ENCODE peak calls at places on chromosomes 6 and 20, in four cellular contexts. One of them, this sample, is unnamed.

GRCh38 chr20:34522969-34523871 is 7.0 kb downstream of the DYNLRB1 start:
- DNase-seq in K562: peak; percentile 70
- DNase-seq in GM12891: peak; percentile 53
- DNase-seq in HepG2: peak; percentile 83
- DNase-seq in this sample: peak; percentile 51

GRCh38 chr6:133889557-133890301 is 816 bp downstream of the TCF21 start:
- DNase-seq in K562: no peak
- DNase-seq in GM12891: no peak
- DNase-seq in HepG2: no peak
- DNase-seq in this sample: no peak

GRCh38 chr6:11494786-11495564 is 42.6 kb upstream of the TMEM170B start:
- DNase-seq in K562: no peak
- DNase-seq in GM12891: no peak
- DNase-seq in HepG2: no peak
- DNase-seq in this sample: no peak

GRCh38 chr6:166758136-166758704 is 131.2 kb upstream of the RPS6KA2 start:
- DNase-seq in GM12891: no peak
- DNase-seq in K562: no peak
- DNase-seq in HepG2: no peak
- DNase-seq in this sample: no peak

GRCh38 chr6:123415844-123416468 is 220.8 kb downstream of the TRDN start:
- DNase-seq in HepG2: peak; percentile 56
- DNase-seq in K562: peak; percentile 66
- DNase-seq in GM12891: peak; percentile 1
- DNase-seq in this sample: no peak

GRCh38 chr6:123074616-123075015 is 78.6 kb downstream of the CLVS2 start:
- DNase-seq in K562: no peak
- DNase-seq in HepG2: no peak
- DNase-seq in GM12891: no peak
- DNase-seq in this sample: no peak

GRCh38 chr6:31144970-31145340 is 6.1 kb upstream of the PSORS1C2 start:
- DNase-seq in HepG2: no peak
- DNase-seq in GM12891: no peak
- DNase-seq in K562: no peak
- DNase-seq in this sample: no peak

GRCh38 chr6:89970609-89971337 is 76.5 kb downstream of the GJA10 start:
- DNase-seq in GM12891: no peak
- DNase-seq in K562: peak; percentile 69
- DNase-seq in HepG2: peak; percentile 37
- DNase-seq in this sample: no peak

GRCh38 chr20:40982415-40983145 is 46.0 kb upstream of the TOP1 start:
- DNase-seq in HepG2: no peak
- DNase-seq in GM12891: no peak
- DNase-seq in K562: no peak
- DNase-seq in this sample: no peak

GRCh38 chr6:111846511-111847409 is 26.5 kb downstream of the FYN start:
- DNase-seq in K562: no peak
- DNase-seq in GM12891: no peak
- DNase-seq in HepG2: no peak
- DNase-seq in this sample: no peak

GRCh38 chr6:21856096-21856825 is 262.7 kb downstream of the SOX4 start:
- DNase-seq in GM12891: no peak
- DNase-seq in K562: no peak
- DNase-seq in HepG2: no peak
- DNase-seq in this sample: no peak

GRCh38 chr20:45995213-45996097 is 13.3 kb upstream of the MMP9 start:
- DNase-seq in K562: no peak
- DNase-seq in HepG2: no peak
- DNase-seq in GM12891: no peak
- DNase-seq in this sample: no peak

GRCh38 chr20:53752971-53753879 is 159.6 kb upstream of the ZNF217 start:
- DNase-seq in HepG2: no peak
- DNase-seq in GM12891: no peak
- DNase-seq in K562: peak; percentile 80
- DNase-seq in this sample: no peak

GRCh38 chr6:112841553-112842337 is 494.6 kb downstream of the RFPL4B start:
- DNase-seq in GM12891: no peak
- DNase-seq in HepG2: no peak
- DNase-seq in K562: no peak
- DNase-seq in this sample: no peak

GRCh38 chr6:134198093-134198492 is 119.8 kb downstream of the SGK1 start:
- DNase-seq in K562: peak; percentile 24
- DNase-seq in GM12891: no peak
- DNase-seq in HepG2: peak; percentile 100
- DNase-seq in this sample: no peak

GRCh38 chr6:105326838-105327745 is 75.8 kb downstream of the PREP start:
- DNase-seq in HepG2: no peak
- DNase-seq in GM12891: no peak
- DNase-seq in K562: no peak
- DNase-seq in this sample: no peak

GRCh38 chr6:141470810-141471209 is 661.9 kb upstream of the GJE1 start:
- DNase-seq in K562: no peak
- DNase-seq in GM12891: no peak
- DNase-seq in HepG2: no peak
- DNase-seq in this sample: no peak

GRCh38 chr6:112116215-112116614 is 28.8 kb downstream of the FAM229B start:
- DNase-seq in GM12891: no peak
- DNase-seq in HepG2: peak; percentile 16
- DNase-seq in K562: peak; percentile 5
- DNase-seq in this sample: no peak

GRCh38 chr6:40755046-40755681 is 168.0 kb upstream of the LRFN2 start:
- DNase-seq in GM12891: no peak
- DNase-seq in K562: no peak
- DNase-seq in HepG2: no peak
- DNase-seq in this sample: no peak
- TF ChIP-seq POLR2AphosphoS5 in GM12891: no peak
- TF ChIP-seq POLR2AphosphoS5 in K562: no peak
- TF ChIP-seq POLR2AphosphoS5 in HepG2: no peak
- TF ChIP-seq POLR2AphosphoS5 in this sample: no peak

GRCh38 chr6:100451577-100451976 is 13.1 kb downstream of the SIM1 start:
- DNase-seq in HepG2: no peak
- DNase-seq in GM12891: no peak
- DNase-seq in K562: no peak
- DNase-seq in this sample: no peak

GRCh38 chr6:100455230-100456124 is 9.2 kb downstream of the SIM1 start:
- DNase-seq in K562: no peak
- DNase-seq in GM12891: no peak
- DNase-seq in HepG2: no peak
- DNase-seq in this sample: no peak

GRCh38 chr6:100452998-100453397 is 11.7 kb downstream of the SIM1 start:
- DNase-seq in GM12891: no peak
- DNase-seq in HepG2: no peak
- DNase-seq in K562: no peak
- DNase-seq in this sample: no peak

GRCh38 chr6:100454571-100455229 is 10.0 kb downstream of the SIM1 start:
- DNase-seq in GM12891: no peak
- DNase-seq in K562: no peak
- DNase-seq in HepG2: no peak
- DNase-seq in this sample: no peak

DNA sequence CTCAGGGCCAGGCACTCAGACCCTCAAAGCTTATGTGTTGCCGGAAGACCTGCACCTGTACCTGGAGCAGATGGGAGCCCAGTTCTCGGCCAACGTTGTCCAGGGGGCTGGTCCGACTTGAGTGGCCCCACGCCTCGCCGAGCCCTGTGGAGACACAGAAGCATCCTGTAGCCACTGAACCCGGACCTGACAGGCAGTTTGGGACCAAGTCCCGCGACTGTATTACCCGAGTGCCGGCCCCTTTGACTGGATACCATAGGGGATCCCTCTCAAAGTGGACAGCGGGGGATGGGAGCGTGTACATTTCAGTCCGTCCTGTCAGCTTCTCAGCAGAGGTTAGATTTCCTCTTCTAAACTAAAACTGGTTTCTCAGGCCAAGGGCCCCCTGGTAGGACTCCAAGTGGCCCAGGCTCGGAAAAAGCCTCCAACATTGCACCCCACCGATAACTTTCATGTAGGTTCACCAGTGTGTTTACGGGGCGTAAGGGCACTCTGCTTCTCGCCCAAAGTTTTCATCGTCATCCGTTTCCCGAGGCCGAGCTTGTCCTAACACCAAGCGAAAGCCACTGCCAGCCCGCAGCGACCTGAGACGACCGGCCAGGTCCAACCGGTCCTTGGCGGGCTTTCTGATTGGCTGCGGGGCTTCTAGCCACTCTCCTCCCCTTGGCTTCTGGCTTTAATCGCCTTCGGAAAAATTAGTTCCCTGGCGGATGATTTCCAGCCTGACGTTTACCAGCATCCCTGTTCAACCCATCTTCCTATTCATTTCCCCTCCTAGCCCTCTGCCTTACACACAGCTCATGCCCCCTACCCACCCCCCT is 10.8 kb downstream of the SIM1 start:
- DNase-seq in GM12891: no peak
- DNase-seq in K562: no peak
- DNase-seq in HepG2: no peak
- DNase-seq in this sample: no peak
- TF ChIP-seq POLR2A in GM12891: no peak
- TF ChIP-seq POLR2A in K562: no peak
- TF ChIP-seq POLR2A in HepG2: no peak
- TF ChIP-seq POLR2A in this sample: no peak

DNA sequence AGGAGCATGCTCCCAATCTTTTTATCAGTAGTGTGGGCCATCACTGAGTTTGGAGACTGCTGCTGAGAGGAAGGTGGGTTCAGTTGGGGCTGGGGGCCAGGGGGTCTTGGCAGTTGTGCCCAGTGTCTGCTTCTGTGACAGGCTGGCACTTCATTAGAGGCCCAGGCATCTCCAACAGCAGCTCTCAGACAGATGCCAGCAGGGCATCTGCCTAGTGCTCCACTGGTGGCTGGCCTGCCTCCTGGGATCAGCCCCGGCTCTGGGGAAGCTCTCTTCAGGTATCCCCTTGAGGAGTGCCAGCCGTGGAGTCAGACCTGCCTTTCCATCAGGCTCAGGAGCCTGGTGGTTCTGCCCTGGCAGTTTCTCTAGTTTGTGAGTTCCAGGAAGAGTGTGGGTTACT is 77.3 kb downstream of the DTD1 start:
- DNase-seq in GM12891: no peak
- DNase-seq in K562: no peak
- DNase-seq in HepG2: no peak
- DNase-seq in this sample: no peak
- TF ChIP-seq TAF1 in GM12891: no peak
- TF ChIP-seq TAF1 in K562: no peak
- TF ChIP-seq TAF1 in HepG2: no peak
- TF ChIP-seq TAF1 in this sample: no peak

DNA sequence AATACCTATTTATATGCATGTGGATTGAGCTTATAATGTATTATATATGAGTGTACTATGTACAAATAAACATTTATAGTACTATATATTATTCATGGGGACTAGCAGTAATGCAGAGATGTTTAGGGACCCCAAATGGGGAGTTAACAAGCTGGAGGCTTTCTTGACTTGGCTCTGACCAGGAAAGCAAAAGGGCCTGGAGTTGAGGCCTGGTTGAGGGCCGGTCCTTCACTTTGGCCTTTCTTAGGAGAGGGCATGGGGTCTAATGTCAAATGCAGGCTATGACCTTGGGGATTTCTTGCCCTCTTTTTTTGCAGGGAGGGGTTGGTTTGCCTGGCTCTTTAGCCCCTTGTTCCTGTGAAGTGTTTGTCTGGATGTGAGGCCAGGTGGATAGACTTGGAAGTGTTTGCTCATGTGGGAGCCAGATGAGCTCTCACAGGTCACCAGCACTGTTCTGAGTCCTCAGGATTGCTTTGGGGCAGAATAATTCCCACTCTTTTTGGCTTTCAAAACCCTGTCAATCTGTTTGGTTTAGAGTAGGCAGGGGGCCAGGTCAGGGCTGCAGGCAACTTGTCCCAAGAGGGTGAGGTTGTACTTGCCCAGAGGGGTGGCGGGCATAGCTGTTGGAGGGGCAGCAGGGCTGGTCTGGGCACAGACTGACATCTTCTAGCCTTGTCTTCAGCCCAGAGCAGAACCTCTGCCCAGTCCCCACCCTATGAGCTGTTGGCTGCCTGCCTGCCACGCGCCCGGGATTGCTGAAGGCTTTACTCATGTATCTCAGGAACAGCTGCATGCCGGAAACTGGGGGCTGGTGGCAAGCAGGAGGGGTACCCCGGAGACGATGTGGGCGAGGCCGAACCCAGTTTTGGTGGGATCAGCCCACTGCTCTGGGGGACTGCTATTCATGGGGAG is 14.6 kb downstream of the TJAP1 start:
- DNase-seq in GM12891: no peak
- DNase-seq in HepG2: no peak
- DNase-seq in K562: no peak
- DNase-seq in this sample: no peak
- TF ChIP-seq POLR2AphosphoS5 in GM12891: no peak
- TF ChIP-seq POLR2AphosphoS5 in HepG2: peak; percentile 25
- TF ChIP-seq POLR2AphosphoS5 in K562: no peak
- TF ChIP-seq POLR2AphosphoS5 in this sample: no peak

GRCh38 chr6:32815996-32816395 is 806 bp downstream of the HLA-DOB start:
- DNase-seq in HepG2: no peak
- DNase-seq in K562: no peak
- DNase-seq in GM12891: no peak
- DNase-seq in this sample: no peak
- TF ChIP-seq POLR2A in HepG2: no peak
- TF ChIP-seq POLR2A in K562: no peak
- TF ChIP-seq POLR2A in GM12891: no peak
- TF ChIP-seq POLR2A in this sample: no peak

GRCh38 chr6:19356692-19357091 is 480.5 kb upstream of the ID4 start:
- DNase-seq in HepG2: no peak
- DNase-seq in GM12891: no peak
- DNase-seq in K562: no peak
- DNase-seq in this sample: no peak

GRCh38 chr6:19349429-19349828 is 487.7 kb upstream of the ID4 start:
- DNase-seq in HepG2: no peak
- DNase-seq in K562: no peak
- DNase-seq in GM12891: no peak
- DNase-seq in this sample: no peak

GRCh38 chr6:19354181-19354580 is 483.0 kb upstream of the ID4 start:
- DNase-seq in GM12891: no peak
- DNase-seq in HepG2: no peak
- DNase-seq in K562: no peak
- DNase-seq in this sample: no peak
- TF ChIP-seq TAF1 in GM12891: no peak
- TF ChIP-seq TAF1 in HepG2: no peak
- TF ChIP-seq TAF1 in K562: no peak
- TF ChIP-seq TAF1 in this sample: no peak

GRCh38 chr6:33952016-33952415 is 148.2 kb upstream of the MLN start:
- DNase-seq in HepG2: no peak
- DNase-seq in K562: no peak
- DNase-seq in GM12891: no peak
- DNase-seq in this sample: no peak
- TF ChIP-seq POLR2AphosphoS5 in HepG2: no peak
- TF ChIP-seq POLR2AphosphoS5 in K562: no peak
- TF ChIP-seq POLR2AphosphoS5 in GM12891: no peak
- TF ChIP-seq POLR2AphosphoS5 in this sample: no peak